ENCODE peak calls at places on chromosomes 13 and 19, in six cellular contexts. One of them, this sample, is unnamed.
A peak's percentile ranks its signal among the peaks of the same experiment; 100 is the strongest.

GRCh38 chr13:27182844-27183497 is 11.4 kb upstream of the USP12 start:
- DNase-seq in mammary epithelial cell: peak; percentile 60
- DNase-seq in GM23248: peak; percentile 97
- DNase-seq in H1: no peak
- DNase-seq in PC-3: peak; percentile 94
- DNase-seq in astrocyte: peak; percentile 91
- DNase-seq in this sample: peak; percentile 81

GRCh38 chr19:47280183-47280797 is 5.6 kb downstream of the INAFM1 start:
- DNase-seq in mammary epithelial cell: no peak
- DNase-seq in GM23248: peak; percentile 45
- DNase-seq in H1: no peak
- DNase-seq in PC-3: peak; percentile 44
- DNase-seq in astrocyte: no peak
- DNase-seq in this sample: no peak

GRCh38 chr13:45280751-45281634 is 60.0 kb downstream of the TPT1 start:
- DNase-seq in mammary epithelial cell: peak; percentile 84
- DNase-seq in GM23248: peak; percentile 90
- DNase-seq in H1: peak; percentile 27
- DNase-seq in PC-3: peak; percentile 83
- DNase-seq in astrocyte: peak; percentile 74
- DNase-seq in this sample: peak; percentile 74

GRCh38 chr13:76148926-76149325 is 512.8 kb downstream of the LMO7 start:
- DNase-seq in mammary epithelial cell: peak; percentile 39
- DNase-seq in GM23248: peak; percentile 87
- DNase-seq in H1: no peak
- DNase-seq in PC-3: peak; percentile 59
- DNase-seq in astrocyte: peak; percentile 88
- DNase-seq in this sample: peak; percentile 93

GRCh38 chr13:49985129-49985528 is 11.7 kb upstream of the TRIM13 start:
- DNase-seq in mammary epithelial cell: no peak
- DNase-seq in GM23248: no peak
- DNase-seq in H1: no peak
- DNase-seq in PC-3: no peak
- DNase-seq in astrocyte: no peak
- DNase-seq in this sample: no peak

GRCh38 chr19:12779162-12779993 is 4.0 kb upstream of the HOOK2 start:
- DNase-seq in mammary epithelial cell: peak; percentile 32
- DNase-seq in GM23248: peak; percentile 88
- DNase-seq in H1: no peak
- DNase-seq in PC-3: peak; percentile 27
- DNase-seq in astrocyte: peak; percentile 77
- DNase-seq in this sample: peak; percentile 93

GRCh38 chr13:97468331-97468730 is 34.4 kb downstream of the RAP2A start:
- DNase-seq in mammary epithelial cell: no peak
- DNase-seq in GM23248: peak; percentile 19
- DNase-seq in H1: no peak
- DNase-seq in PC-3: no peak
- DNase-seq in astrocyte: no peak
- DNase-seq in this sample: no peak

GRCh38 chr13:35763060-35763804 is 286.7 kb upstream of the MAB21L1 start:
- DNase-seq in mammary epithelial cell: no peak
- DNase-seq in GM23248: no peak
- DNase-seq in H1: no peak
- DNase-seq in PC-3: no peak
- DNase-seq in astrocyte: no peak
- DNase-seq in this sample: no peak

GRCh38 chr13:29435125-29435911 is 160.2 kb downstream of the SLC7A1 start:
- DNase-seq in mammary epithelial cell: peak; percentile 47
- DNase-seq in GM23248: peak; percentile 94
- DNase-seq in H1: no peak
- DNase-seq in PC-3: peak; percentile 16
- DNase-seq in astrocyte: peak; percentile 95
- DNase-seq in this sample: peak; percentile 96

GRCh38 chr13:51902776-51903175 is 41.0 kb downstream of the CCDC70 start:
- DNase-seq in mammary epithelial cell: no peak
- DNase-seq in GM23248: no peak
- DNase-seq in H1: no peak
- DNase-seq in PC-3: no peak
- DNase-seq in astrocyte: no peak
- DNase-seq in this sample: no peak

GRCh38 chr19:34481861-34482379 is 362 bp downstream of the WTIP start:
- DNase-seq in mammary epithelial cell: peak; percentile 24
- DNase-seq in GM23248: peak; percentile 87
- DNase-seq in H1: no peak
- DNase-seq in PC-3: peak; percentile 8
- DNase-seq in astrocyte: no peak
- DNase-seq in this sample: no peak

GRCh38 chr19:38304866-38305429 is 897 bp downstream of the C19orf33 start:
- DNase-seq in mammary epithelial cell: peak; percentile 70
- DNase-seq in GM23248: no peak
- DNase-seq in H1: peak; percentile 83
- DNase-seq in PC-3: peak; percentile 95
- DNase-seq in astrocyte: no peak
- DNase-seq in this sample: no peak

GRCh38 chr13:35712907-35713685 is 236.6 kb upstream of the MAB21L1 start:
- DNase-seq in mammary epithelial cell: no peak
- DNase-seq in GM23248: peak; percentile 77
- DNase-seq in H1: no peak
- DNase-seq in PC-3: no peak
- DNase-seq in astrocyte: peak; percentile 39
- DNase-seq in this sample: peak; percentile 54

GRCh38 chr19:32626969-32627368 is 46.0 kb downstream of the PDCD5 start:
- DNase-seq in mammary epithelial cell: no peak
- DNase-seq in GM23248: no peak
- DNase-seq in H1: no peak
- DNase-seq in PC-3: no peak
- DNase-seq in astrocyte: no peak
- DNase-seq in this sample: no peak

GRCh38 chr13:29101404-29101803 is 281.3 kb downstream of the MTUS2 start:
- DNase-seq in mammary epithelial cell: no peak
- DNase-seq in GM23248: no peak
- DNase-seq in H1: no peak
- DNase-seq in PC-3: no peak
- DNase-seq in astrocyte: no peak
- DNase-seq in this sample: no peak

GRCh38 chr19:49690073-49690655 is 752 bp upstream of the CPT1C start:
- DNase-seq in mammary epithelial cell: no peak
- DNase-seq in GM23248: peak; percentile 57
- DNase-seq in H1: no peak
- DNase-seq in PC-3: no peak
- DNase-seq in astrocyte: no peak
- DNase-seq in this sample: no peak

GRCh38 chr13:46575321-46575721 is 22.4 kb downstream of the LRCH1 start:
- DNase-seq in mammary epithelial cell: no peak
- DNase-seq in GM23248: peak; percentile 68
- DNase-seq in H1: no peak
- DNase-seq in PC-3: no peak
- DNase-seq in astrocyte: peak; percentile 67
- DNase-seq in this sample: peak; percentile 77

GRCh38 chr13:101019126-101019525 is 344.5 kb upstream of the TMTC4 start:
- DNase-seq in mammary epithelial cell: no peak
- DNase-seq in GM23248: peak; percentile 19
- DNase-seq in H1: no peak
- DNase-seq in PC-3: no peak
- DNase-seq in astrocyte: peak; percentile 32
- DNase-seq in this sample: peak; percentile 45

DNA sequence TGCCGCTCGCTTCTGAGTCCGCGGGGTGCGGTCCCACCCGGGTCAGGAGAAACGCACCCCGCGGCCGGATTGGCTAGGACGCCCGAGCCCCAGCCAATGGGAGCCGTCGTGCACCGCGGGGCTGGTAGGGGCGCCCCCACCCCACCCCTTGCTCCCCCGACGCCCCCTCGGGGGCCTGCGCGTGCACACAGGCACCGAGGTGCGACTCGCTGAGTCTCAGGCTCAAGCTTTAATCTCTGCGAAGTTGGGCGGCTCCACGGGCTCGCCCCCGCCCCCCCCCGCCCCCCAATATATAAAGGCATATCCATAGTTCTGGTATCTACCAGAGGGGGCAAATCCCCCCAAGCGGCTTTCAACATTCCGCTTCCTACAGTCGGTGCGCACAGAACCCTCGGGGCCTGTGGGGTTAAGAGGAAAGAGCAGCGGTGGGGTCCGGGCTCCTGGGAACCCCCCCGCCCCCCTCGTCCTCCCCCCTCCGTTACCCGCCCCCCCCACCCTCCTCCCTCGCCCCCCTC is at the start of gene COX6B2:
- DNase-seq in mammary epithelial cell: no peak
- DNase-seq in GM23248: no peak
- DNase-seq in H1: no peak
- DNase-seq in PC-3: no peak
- DNase-seq in astrocyte: no peak
- DNase-seq in this sample: no peak
- H3K9ac ChIP-seq in mammary epithelial cell: peak within 1 kb of the TSS; percentile 48
- H3K9ac ChIP-seq in GM23248: peak within 1 kb of the TSS; percentile 20
- H3K9ac ChIP-seq in H1: no peak within 1 kb of the TSS
- H3K9ac ChIP-seq in PC-3: peak within 1 kb of the TSS; percentile 48
- H3K9ac ChIP-seq in astrocyte: peak within 1 kb of the TSS; percentile 43
- H3K9ac ChIP-seq in this sample: no peak within 1 kb of the TSS

DNA sequence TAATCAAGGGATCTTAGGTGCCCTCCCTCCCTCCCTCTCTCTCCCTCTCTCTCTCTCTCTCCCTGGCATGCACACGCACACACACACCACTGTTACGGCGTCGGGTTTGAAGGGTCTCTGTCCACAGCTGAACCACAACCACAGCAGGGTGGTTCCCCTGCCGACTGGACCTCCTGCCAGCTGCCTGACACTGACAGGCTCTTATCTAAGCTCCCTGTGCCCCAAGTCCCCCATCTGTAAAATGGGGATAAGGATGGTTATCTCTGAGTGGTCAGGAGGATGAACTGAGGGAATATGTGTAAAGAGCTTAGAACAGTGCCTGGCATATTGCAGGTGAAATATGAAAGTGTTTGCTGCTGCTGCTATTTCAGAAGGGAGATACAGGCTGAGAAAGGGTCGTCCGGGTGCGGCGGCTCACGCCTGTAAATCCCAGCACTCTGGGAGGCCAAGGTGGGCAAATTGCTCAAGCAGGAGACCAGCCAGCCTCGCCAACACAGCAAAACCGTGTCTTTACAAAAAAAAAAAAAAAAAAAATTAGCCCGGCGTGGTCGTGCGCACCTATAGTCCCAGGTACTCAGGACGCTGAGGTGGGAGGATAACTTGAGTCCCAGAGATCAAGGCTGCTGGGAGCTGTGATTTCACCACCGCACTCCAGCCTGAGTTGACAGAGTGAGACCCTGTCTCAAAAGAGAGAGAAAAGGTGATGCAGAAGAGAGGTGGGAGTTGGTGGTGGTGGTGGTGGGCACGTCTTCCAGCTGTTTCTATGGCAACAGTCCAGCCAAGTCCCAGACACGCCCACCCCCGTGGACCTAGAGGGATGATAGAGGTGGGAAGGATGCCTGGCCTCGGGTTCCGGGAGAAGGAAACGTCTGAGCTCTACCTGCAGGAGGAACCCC is 972 bp upstream of the SHISA7 start:
- DNase-seq in mammary epithelial cell: no peak
- DNase-seq in GM23248: no peak
- DNase-seq in H1: no peak
- DNase-seq in PC-3: no peak
- DNase-seq in astrocyte: no peak
- DNase-seq in this sample: no peak
- TF ChIP-seq EZH2 in mammary epithelial cell: peak; percentile 81
- TF ChIP-seq EZH2 in GM23248: peak; percentile 52
- TF ChIP-seq EZH2 in H1: no peak
- TF ChIP-seq EZH2 in PC-3: no peak
- TF ChIP-seq EZH2 in astrocyte: peak; percentile 23
- TF ChIP-seq EZH2 in this sample: peak; percentile 96

GRCh38 chr19:52942371-52943133 is 19.3 kb upstream of the ZNF888 start:
- DNase-seq in mammary epithelial cell: peak; percentile 79
- DNase-seq in GM23248: peak; percentile 89
- DNase-seq in H1: no peak
- DNase-seq in PC-3: peak; percentile 88
- DNase-seq in astrocyte: peak; percentile 64
- DNase-seq in this sample: peak; percentile 81

GRCh38 chr19:52945652-52946321 is 16.9 kb downstream of the ZNF816 start:
- DNase-seq in mammary epithelial cell: no peak
- DNase-seq in GM23248: no peak
- DNase-seq in H1: no peak
- DNase-seq in PC-3: no peak
- DNase-seq in astrocyte: no peak
- DNase-seq in this sample: no peak

GRCh38 chr19:52943134-52943883 is 19.4 kb downstream of the ZNF816 start:
- DNase-seq in mammary epithelial cell: no peak
- DNase-seq in GM23248: no peak
- DNase-seq in H1: no peak
- DNase-seq in PC-3: no peak
- DNase-seq in astrocyte: no peak
- DNase-seq in this sample: no peak

GRCh38 chr19:52943884-52944643 is 18.6 kb downstream of the ZNF816 start:
- DNase-seq in mammary epithelial cell: peak; percentile 39
- DNase-seq in GM23248: no peak
- DNase-seq in H1: no peak
- DNase-seq in PC-3: peak; percentile 50
- DNase-seq in astrocyte: no peak
- DNase-seq in this sample: no peak

GRCh38 chr19:52941941-52942370 is 18.7 kb upstream of the ZNF888 start:
- DNase-seq in mammary epithelial cell: peak; percentile 26
- DNase-seq in GM23248: peak; percentile 63
- DNase-seq in H1: no peak
- DNase-seq in PC-3: peak; percentile 30
- DNase-seq in astrocyte: no peak
- DNase-seq in this sample: peak; percentile 23
- H3K9ac ChIP-seq in mammary epithelial cell: peak overlapping the region; percentile 74
- H3K9ac ChIP-seq in GM23248: peak overlapping the region; percentile 92
- H3K9ac ChIP-seq in H1: no peak overlapping the region
- H3K9ac ChIP-seq in PC-3: peak overlapping the region; percentile 82
- H3K9ac ChIP-seq in astrocyte: peak overlapping the region; percentile 79
- H3K9ac ChIP-seq in this sample: peak overlapping the region; percentile 65

GRCh38 chr13:73551736-73552135 is 492.9 kb downstream of the KLF5 start:
- DNase-seq in mammary epithelial cell: no peak
- DNase-seq in GM23248: no peak
- DNase-seq in H1: no peak
- DNase-seq in PC-3: no peak
- DNase-seq in astrocyte: no peak
- DNase-seq in this sample: no peak

GRCh38 chr13:73547239-73547638 is 488.4 kb downstream of the KLF5 start:
- DNase-seq in mammary epithelial cell: peak; percentile 64
- DNase-seq in GM23248: no peak
- DNase-seq in H1: no peak
- DNase-seq in PC-3: no peak
- DNase-seq in astrocyte: no peak
- DNase-seq in this sample: no peak

GRCh38 chr13:73544175-73544574 is 485.4 kb downstream of the KLF5 start:
- DNase-seq in mammary epithelial cell: no peak
- DNase-seq in GM23248: peak; percentile 1
- DNase-seq in H1: no peak
- DNase-seq in PC-3: peak; percentile 27
- DNase-seq in astrocyte: no peak
- DNase-seq in this sample: no peak

GRCh38 chr13:73549717-73550116 is 490.9 kb downstream of the KLF5 start:
- DNase-seq in mammary epithelial cell: no peak
- DNase-seq in GM23248: no peak
- DNase-seq in H1: no peak
- DNase-seq in PC-3: no peak
- DNase-seq in astrocyte: no peak
- DNase-seq in this sample: no peak

DNA sequence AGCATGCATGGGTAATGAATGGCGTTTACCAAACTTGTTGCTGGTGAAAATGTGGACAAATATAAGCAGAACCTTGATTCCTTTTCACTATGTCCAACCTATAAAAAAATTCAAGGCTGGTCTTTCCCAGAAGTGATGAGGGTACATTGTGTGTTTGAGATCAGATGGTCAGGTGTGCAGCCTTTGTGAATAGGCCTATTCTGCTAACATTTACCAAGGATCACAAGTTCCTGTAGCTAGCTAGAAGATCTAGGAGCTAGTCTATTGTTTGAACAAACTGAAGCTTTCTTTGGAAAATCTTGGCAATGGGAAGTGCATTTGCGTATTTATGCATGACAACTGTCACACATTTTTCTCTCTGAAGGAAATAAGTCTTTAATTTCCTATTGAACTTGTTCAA is 489.6 kb downstream of the KLF5 start:
- DNase-seq in mammary epithelial cell: no peak
- DNase-seq in GM23248: no peak
- DNase-seq in H1: no peak
- DNase-seq in PC-3: no peak
- DNase-seq in astrocyte: no peak
- DNase-seq in this sample: no peak
- TF ChIP-seq EZH2 in mammary epithelial cell: no peak
- TF ChIP-seq EZH2 in GM23248: no peak
- TF ChIP-seq EZH2 in H1: no peak
- TF ChIP-seq EZH2 in PC-3: no peak
- TF ChIP-seq EZH2 in astrocyte: no peak
- TF ChIP-seq EZH2 in this sample: no peak